ENCODE peak calls at places on chromosomes 12 and 14, in nine cellular contexts. X is fibroblast of lung, I is neural progenitor cell, A is A549, Q is GM12878, P is adrenal gland, Z is heart right ventricle, L is bronchial epithelial cell, O is colonic mucosa. E is an unnamed sample.

GRCh38 chr14:98293527-98293926 is 978.5 kb downstream of the BCL11B start:
- DNase-seq in A (no peak), P (peak; percentile 14), O (no peak), I (no peak), Q (no peak), L (peak; percentile 87), X (peak; percentile 77), Z (no peak), E (no peak)

GRCh38 chr12:131682511-131682895 is 28.4 kb upstream of the SFSWAP start:
- DNase-seq in L (no peak), Z (no peak), I (no peak), A (no peak), P (no peak), Q (no peak), O (no peak), X (no peak), E (no peak)

GRCh38 chr12:105445261-105446015 is 114.9 kb downstream of the C12orf75 start:
- DNase-seq in L (peak; percentile 45), X (peak; percentile 90), P (no peak), Q (no peak), O (no peak), A (peak; percentile 40), Z (no peak), I (peak; percentile 48), E (no peak)

GRCh38 chr14:37988472-37988871 is 219.2 kb upstream of the SSTR1 start:
- DNase-seq in I (no peak), L (no peak), Z (no peak), O (no peak), A (no peak), P (no peak), Q (no peak), X (peak; percentile 5), E (no peak)

GRCh38 chr12:12946686-12947355 is 5.1 kb downstream of the GPRC5D start:
- DNase-seq in P (no peak), A (no peak), Q (no peak), O (no peak), Z (no peak), X (no peak), L (no peak), I (no peak), E (no peak)

GRCh38 chr12:39144613-39145061 is 239.2 kb upstream of the CPNE8 start:
- DNase-seq in P (no peak), A (no peak), Q (no peak), O (no peak), X (no peak), I (no peak), L (no peak), Z (no peak), E (no peak)

GRCh38 chr12:108814462-108815211 is 42.7 kb downstream of the SSH1 start:
- DNase-seq in A (no peak), Q (no peak), P (no peak), I (no peak), O (no peak), Z (no peak), L (peak; percentile 99), X (no peak), E (no peak)

GRCh38 chr12:92539966-92540791 is 162.6 kb upstream of the PLEKHG7 start:
- DNase-seq in P (no peak), L (no peak), X (no peak), Z (peak; percentile 26), O (peak; percentile 27), I (peak; percentile 73), A (no peak), Q (no peak), E (peak; percentile 25)

GRCh38 chr12:103745962-103746361 is 95.1 kb downstream of the NT5DC3 start:
- DNase-seq in L (no peak), Q (no peak), Z (no peak), I (peak; percentile 34), P (no peak), O (no peak), X (no peak), A (peak; percentile 44), E (no peak)
- TF ChIP-seq CTCF in L (no peak), Q (no peak), Z (no peak), I (peak; percentile 14), P (no peak), O (no peak), X (no peak), A (no peak), E (no peak)

GRCh38 chr14:99440278-99440677 is 40.4 kb downstream of the SETD3 start:
- DNase-seq in Q (no peak), I (no peak), P (no peak), O (no peak), A (peak; percentile 7), L (no peak), X (no peak), Z (no peak), E (no peak)
- TF ChIP-seq CTCF in Q (no peak), I (peak; percentile 21), P (no peak), O (no peak), A (no peak), L (no peak), X (no peak), Z (no peak), E (no peak)

GRCh38 chr14:70011708-70012107 is 132.5 kb downstream of the SMOC1 start:
- DNase-seq in L (no peak), X (no peak), A (no peak), Q (no peak), P (no peak), Z (no peak), I (no peak), O (no peak), E (no peak)

GRCh38 chr14:70011098-70011497 is 131.9 kb downstream of the SMOC1 start:
- DNase-seq in Q (no peak), I (no peak), A (no peak), O (no peak), X (no peak), Z (no peak), P (no peak), L (peak; percentile 84), E (no peak)

GRCh38 chr14:70009961-70010360 is 130.7 kb downstream of the SMOC1 start:
- DNase-seq in I (no peak), O (no peak), Z (no peak), Q (no peak), L (peak; percentile 90), P (no peak), A (no peak), X (no peak), E (no peak)

GRCh38 chr14:70014696-70015095 is 135.5 kb downstream of the SMOC1 start:
- DNase-seq in Q (no peak), O (no peak), I (no peak), P (no peak), Z (no peak), A (no peak), X (no peak), L (no peak), E (no peak)

GRCh38 chr14:70013269-70013873 is 134.2 kb downstream of the SMOC1 start:
- DNase-seq in Q (no peak), Z (no peak), O (peak; percentile 56), L (peak; percentile 42), I (peak; percentile 68), X (no peak), A (peak; percentile 41), P (peak; percentile 58), E (peak; percentile 56)
- TF ChIP-seq CTCF in Q (peak; percentile 50), Z (peak; percentile 40), O (peak; percentile 68), L (peak; percentile 87), I (peak; percentile 91), X (peak; percentile 75), A (peak; percentile 45), P (peak; percentile 83), E (peak; percentile 65)

GRCh38 chr12:4584896-4585295 is 22.9 kb downstream of the DYRK4 start:
- DNase-seq in A (no peak), P (no peak), Z (no peak), O (no peak), L (no peak), I (no peak), X (no peak), Q (no peak), E (no peak)

GRCh38 chr12:4586500-4586899 is 24.5 kb downstream of the DYRK4 start:
- DNase-seq in L (no peak), Q (no peak), A (no peak), O (no peak), P (no peak), X (no peak), Z (no peak), I (no peak), E (no peak)

GRCh38 chr12:4584281-4584680 is 22.3 kb downstream of the DYRK4 start:
- DNase-seq in X (no peak), Z (no peak), I (no peak), P (no peak), A (no peak), Q (no peak), O (no peak), L (no peak), E (no peak)

GRCh38 chr12:4588916-4589315 is 26.9 kb downstream of the DYRK4 start:
- DNase-seq in O (no peak), Z (no peak), I (no peak), P (no peak), X (no peak), L (no peak), Q (no peak), A (no peak), E (no peak)

DNA sequence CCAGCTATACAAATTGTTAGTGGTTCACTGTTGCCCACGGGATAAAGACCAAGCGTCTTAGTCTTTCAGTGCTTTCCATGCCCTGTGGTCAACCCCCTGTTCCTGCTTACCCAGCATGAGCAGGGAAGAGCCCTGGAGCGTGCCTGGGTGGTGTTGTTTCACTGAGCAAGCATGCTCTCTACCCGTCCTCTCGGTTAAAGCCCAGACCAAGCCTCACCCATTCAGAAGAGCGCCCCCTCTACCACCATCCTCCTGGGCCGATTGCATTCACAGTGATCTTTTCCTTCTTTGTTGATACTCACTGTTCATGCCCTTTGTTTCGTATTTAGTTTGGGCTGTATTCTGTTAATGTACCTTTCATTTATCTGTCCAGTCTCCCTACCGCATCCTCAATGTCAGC is 25.1 kb downstream of the DYRK4 start:
- DNase-seq in X (no peak), P (no peak), A (no peak), Z (no peak), Q (no peak), O (no peak), I (no peak), L (no peak), E (no peak)
- TF ChIP-seq CTCF in X (no peak), P (no peak), A (no peak), Z (no peak), Q (no peak), O (no peak), I (peak; percentile 36), L (no peak), E (no peak)

GRCh38 chr12:122350444-122350843 is 72.0 kb downstream of the CLIP1 start:
- DNase-seq in P (peak; percentile 32), X (peak; percentile 80), I (no peak), A (no peak), Z (peak; percentile 64), L (no peak), O (no peak), Q (no peak), E (no peak)
- TF ChIP-seq CTCF in P (peak; percentile 36), X (peak; percentile 44), I (no peak), A (no peak), Z (peak; percentile 25), L (no peak), O (no peak), Q (no peak), E (no peak)